ENCODE peak calls at places on chromosome 1, in ten cellular contexts. L is thyroid gland, C is esophagus squamous epithelium, X is HepG2, W is IMR-90, N is adrenal gland, K is right lobe of liver, B is body of pancreas, R is tibial nerve, P is suprapubic skin. O is an unnamed sample.
A peak's percentile ranks its signal among the peaks of the same experiment; 100 is the strongest.

GRCh38 chr1:181089777-181090505 is 1.4 kb downstream of the IER5 start:
- DNase-seq in C (no peak), K (peak; percentile 84), X (peak; percentile 30), W (peak; percentile 65), R (peak; percentile 57), N (peak; percentile 79), L (peak; percentile 79), P (peak; percentile 89), B (peak; percentile 70), O (peak; percentile 83)

GRCh38 chr1:26706315-26706714 is 10.5 kb downstream of the ARID1A start:
- DNase-seq in C (no peak), W (no peak), B (no peak), L (peak; percentile 37), X (peak; percentile 53), N (no peak), P (no peak), R (no peak), K (peak; percentile 39), O (peak; percentile 40)

GRCh38 chr1:25729774-25730173 is 70.2 kb upstream of the SELENON start:
- DNase-seq in K (no peak), B (peak; percentile 38), N (peak; percentile 65), C (no peak), R (no peak), P (no peak), X (no peak), W (no peak), L (no peak), O (no peak)

GRCh38 chr1:159229486-159229885 is 24.8 kb downstream of the ACKR1 start:
- DNase-seq in B (no peak), N (no peak), C (no peak), P (no peak), W (no peak), L (no peak), R (no peak), X (no peak), K (peak; percentile 60), O (no peak)

GRCh38 chr1:59272507-59272906 is 24.4 kb upstream of the FGGY start:
- DNase-seq in L (no peak), W (peak; percentile 75), C (no peak), P (no peak), N (no peak), R (no peak), X (no peak), K (no peak), B (no peak), O (no peak)

GRCh38 chr1:65881070-65881594 is 88.4 kb downstream of the PDE4B start:
- DNase-seq in X (no peak), W (peak; percentile 69), L (no peak), P (no peak), B (no peak), N (no peak), C (no peak), R (no peak), K (no peak), O (no peak)

GRCh38 chr1:119635801-119636390 is 12.2 kb downstream of the ZNF697 start:
- DNase-seq in C (no peak), B (no peak), W (peak; percentile 64), K (no peak), P (no peak), L (no peak), N (no peak), R (no peak), X (no peak), O (no peak)

GRCh38 chr1:219159946-219160645 is 13.6 kb upstream of the LYPLAL1 start:
- DNase-seq in X (no peak), N (no peak), L (no peak), R (no peak), W (no peak), K (no peak), C (no peak), P (no peak), B (no peak), O (no peak)

GRCh38 chr1:173862769-173863223 is 5.0 kb downstream of the GAS5 start:
- DNase-seq in K (no peak), L (no peak), N (no peak), W (no peak), R (no peak), P (no peak), C (no peak), X (no peak), B (no peak), O (no peak)

GRCh38 chr1:150234309-150234646 is 1.6 kb downstream of the ANP32E start:
- DNase-seq in L (no peak), K (no peak), P (no peak), X (no peak), W (no peak), C (no peak), N (no peak), R (peak; percentile 25), B (no peak), O (no peak)

GRCh38 chr1:100206301-100206700 is 28.2 kb upstream of the LRRC39 start:
- DNase-seq in L (no peak), W (peak; percentile 45), C (no peak), P (no peak), N (no peak), X (no peak), B (no peak), R (no peak), K (no peak), O (no peak)

GRCh38 chr1:114956570-114956969 is 73.1 kb upstream of the TSHB start:
- DNase-seq in N (no peak), W (no peak), B (no peak), P (no peak), X (peak; percentile 5), K (no peak), L (no peak), C (no peak), R (no peak), O (peak; percentile 64)

GRCh38 chr1:6998267-6998666 is 213.0 kb downstream of the CAMTA1 start:
- DNase-seq in C (no peak), B (peak; percentile 50), N (no peak), K (no peak), W (no peak), X (peak; percentile 30), P (no peak), L (no peak), R (no peak), O (no peak)

GRCh38 chr1:207463021-207463420 is 8.9 kb downstream of the CR2 start:
- DNase-seq in B (no peak), K (no peak), C (no peak), X (no peak), R (no peak), L (no peak), W (no peak), P (no peak), N (no peak), O (no peak)

GRCh38 chr1:151502035-151502728 is 9.0 kb upstream of the CGN start:
- DNase-seq in C (no peak), W (no peak), N (no peak), L (no peak), X (peak; percentile 18), R (no peak), B (no peak), K (no peak), P (no peak), O (no peak)

GRCh38 chr1:162159515-162159914 is 90.0 kb downstream of the NOS1AP start:
- DNase-seq in C (no peak), P (no peak), L (no peak), B (peak; percentile 55), K (no peak), X (peak; percentile 54), R (no peak), W (no peak), N (no peak), O (no peak)

GRCh38 chr1:83545450-83545849 is 453.5 kb downstream of the TTLL7 start:
- DNase-seq in L (no peak), R (no peak), B (no peak), W (no peak), X (no peak), K (no peak), C (no peak), P (no peak), N (no peak), O (no peak)

GRCh38 chr1:244291171-244291866 is 160.4 kb downstream of the ADSS2 start:
- DNase-seq in R (no peak), W (no peak), N (no peak), K (no peak), L (no peak), C (no peak), X (no peak), B (no peak), P (no peak), O (no peak)
- TF ChIP-seq POLR2A in R (no peak), W (no peak), N (no peak), K (no peak), L (no peak), C (no peak), X (no peak), B (no peak), P (no peak), O (no peak)

GRCh38 chr1:228093050-228093906 is 9.8 kb downstream of the C1orf35 start:
- DNase-seq in N (no peak), K (no peak), R (no peak), C (no peak), P (peak; percentile 71), W (no peak), L (no peak), X (no peak), B (no peak), O (no peak)
- H3K9me3 ChIP-seq in N (no peaks in the 10 kb centered on the region), K (no peaks in the 10 kb centered on the region), R (no peaks in the 10 kb centered on the region), C (no peaks in the 10 kb centered on the region), P (peaks cover 3% of the 10 kb centered on the region), W (peaks cover 9% of the 10 kb centered on the region), L (no peaks in the 10 kb centered on the region), X (peaks cover 26% of the 10 kb centered on the region), B (no peaks in the 10 kb centered on the region), O (no peaks in the 10 kb centered on the region)

GRCh38 chr1:203629509-203630082 is 3.0 kb downstream of the ATP2B4 start:
- DNase-seq in L (peak; percentile 72), N (peak; percentile 47), R (peak; percentile 53), C (no peak), B (peak; percentile 76), P (peak; percentile 91), K (peak; percentile 51), X (no peak), W (peak; percentile 52), O (peak; percentile 65)
- TF ChIP-seq POLR2A in L (no peak), N (peak; percentile 63), R (no peak), C (no peak), B (peak; percentile 15), P (no peak), K (no peak), X (no peak), W (peak; percentile 24), O (no peak)

GRCh38 chr1:2785631-2786328 is 15.7 kb downstream of the TTC34 start:
- DNase-seq in P (peak; percentile 70), R (no peak), K (peak; percentile 14), W (no peak), L (no peak), N (no peak), C (no peak), X (no peak), B (peak; percentile 9), O (no peak)
- H3K9me3 ChIP-seq in P (peaks cover 17% of the 10 kb centered on the region), R (no peaks in the 10 kb centered on the region), K (no peaks in the 10 kb centered on the region), W (peaks cover 54% of the 10 kb centered on the region), L (no peaks in the 10 kb centered on the region), N (no peaks in the 10 kb centered on the region), C (no peaks in the 10 kb centered on the region), X (peaks cover 8% of the 10 kb centered on the region), B (no peaks in the 10 kb centered on the region), O (no peaks in the 10 kb centered on the region)

GRCh38 chr1:61724721-61725694 is at the start of gene TM2D1:
- DNase-seq in W (peak; percentile 84), C (peak; percentile 22), X (peak; percentile 82), P (peak; percentile 94), B (peak; percentile 86), K (peak; percentile 88), R (peak; percentile 84), L (peak; percentile 86), N (peak; percentile 91), O (peak; percentile 94)
- TF ChIP-seq POLR2A in W (peak; percentile 99), C (peak; percentile 48), X (peak; percentile 99), P (peak; percentile 78), B (peak; percentile 85), K (peak; percentile 91), R (peak; percentile 76), L (no peak), N (peak; percentile 85), O (no peak)